ENCODE peak calls at places on chromosomes 4 and X, in seven cellular contexts. F is neuronal stem cell, D is H9, U is mesendoderm, X is mesenchymal stem cell, V is H1, O is trophoblast cell. L is an unnamed sample. For H3K79me1, the result is how much of the 10 kb centered on the place peaks cover.

GRCh38 chr4:74975082-74975481 is 42.2 kb downstream of the PARM1 start:
- DNase-seq in F (no peak), D (no peak), U (no peak), X (no peak), V (no peak), O (no peak), L (no peak)

GRCh38 chrX:69153060-69153730 is 12.1 kb downstream of the PJA1 start:
- DNase-seq in F (peak), D (peak), U (peak), X (peak), V (no peak), O (no peak), L (peak)

GRCh38 chr4:140567722-140568121 is 1.0 kb downstream of the UCP1 start:
- DNase-seq in F (peak), D (peak), U (peak), X (peak), V (peak), O (peak), L (no peak)

GRCh38 chr4:71545168-71545567 is 206.3 kb downstream of the SLC4A4 start:
- DNase-seq in F (no peak), D (no peak), U (no peak), X (no peak), V (no peak), O (no peak), L (peak)

GRCh38 chr4:75963558-75963957 is 22.7 kb upstream of the NAAA start:
- DNase-seq in F (no peak), D (no peak), U (no peak), X (no peak), V (no peak), O (no peak), L (no peak)

GRCh38 chr4:48490012-48490679 is at the start of gene ZAR1:
- DNase-seq in F (no peak), D (peak), U (peak), X (no peak), V (no peak), O (peak), L (no peak)

GRCh38 chr4:105603158-105603557 is 50.7 kb downstream of the ARHGEF38 start:
- DNase-seq in F (no peak), D (no peak), U (no peak), X (no peak), V (no peak), O (no peak), L (no peak)

GRCh38 chr4:110371016-110371795 is 104.7 kb upstream of the ENPEP start:
- DNase-seq in F (no peak), D (no peak), U (no peak), X (peak), V (no peak), O (no peak), L (no peak)

GRCh38 chrX:49276671-49277519 is 7.3 kb downstream of the PPP1R3F start:
- DNase-seq in F (no peak), D (no peak), U (no peak), X (no peak), V (no peak), O (no peak), L (peak)

DNA sequence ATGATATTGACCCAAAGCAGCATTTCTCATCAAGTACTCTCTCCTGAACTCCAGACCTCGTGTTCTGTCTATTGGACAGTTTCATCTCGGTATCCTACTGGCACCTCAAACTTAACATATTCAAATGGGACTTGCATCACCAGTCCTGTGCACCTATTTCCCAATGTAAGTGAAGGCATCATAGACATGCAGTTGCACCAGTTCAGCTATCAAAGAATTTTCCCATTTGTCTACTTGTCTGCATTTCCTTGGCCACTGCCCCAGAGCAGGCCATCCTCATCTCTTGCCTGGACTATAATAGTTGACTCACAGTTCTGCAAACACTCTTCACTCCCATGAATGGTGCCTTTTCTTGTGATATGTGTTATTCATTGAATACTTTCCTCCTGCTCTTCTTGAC is 11.3 kb upstream of the LIMCH1 start:
- DNase-seq in F (no peak), D (no peak), U (no peak), X (no peak), V (no peak), O (peak), L (peak)
- H2BK120ac ChIP-seq in F (no peak), D (no peak), U (no peak), X (no peak), V (no peak), O (peak), L (no peak)

DNA sequence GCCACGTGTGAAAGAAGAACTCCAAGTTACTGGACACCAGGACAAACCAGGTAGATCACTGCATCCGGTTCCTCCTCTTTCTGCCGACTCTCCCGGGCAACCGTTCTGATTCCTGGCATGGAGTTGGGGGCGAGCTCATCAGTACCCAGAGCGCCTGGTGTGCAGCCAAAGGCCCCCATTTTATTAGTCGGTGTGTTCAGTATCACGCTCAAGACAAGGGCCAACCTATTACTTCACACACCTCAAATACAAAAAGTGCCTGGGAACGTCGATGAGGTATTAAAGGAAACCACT is 2.8 kb upstream of the CTBP1 start:
- DNase-seq in F (no peak), D (no peak), U (no peak), X (no peak), V (no peak), O (no peak), L (no peak)
- H3K79me1 ChIP-seq in F (under half), D (under half), U (under half), X (under half), V (under half), O (under half), L (under half)

DNA sequence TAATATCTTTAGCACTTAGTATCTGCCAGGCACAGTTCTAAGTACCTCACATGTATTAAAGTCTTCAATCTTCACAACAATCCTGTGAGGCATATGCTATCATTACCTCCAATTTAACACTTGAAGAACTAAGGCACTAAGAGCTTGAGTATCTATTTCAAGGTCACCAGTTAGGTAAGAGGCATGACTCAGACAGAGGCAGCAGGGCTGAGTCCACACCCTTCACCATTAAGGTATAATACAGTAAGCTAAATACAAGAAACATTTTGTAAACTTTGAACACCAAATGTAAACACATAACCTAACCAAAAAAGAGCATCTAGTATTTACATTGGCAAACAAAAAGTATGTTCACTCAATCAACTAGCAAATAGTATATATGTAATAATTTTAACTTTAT is 1410.9 kb downstream of the PCDH18 start:
- DNase-seq in F (no peak), D (no peak), U (no peak), X (no peak), V (no peak), O (no peak), L (no peak)
- H2BK120ac ChIP-seq in F (no peak), D (no peak), U (no peak), X (no peak), V (no peak), O (no peak), L (no peak)

DNA sequence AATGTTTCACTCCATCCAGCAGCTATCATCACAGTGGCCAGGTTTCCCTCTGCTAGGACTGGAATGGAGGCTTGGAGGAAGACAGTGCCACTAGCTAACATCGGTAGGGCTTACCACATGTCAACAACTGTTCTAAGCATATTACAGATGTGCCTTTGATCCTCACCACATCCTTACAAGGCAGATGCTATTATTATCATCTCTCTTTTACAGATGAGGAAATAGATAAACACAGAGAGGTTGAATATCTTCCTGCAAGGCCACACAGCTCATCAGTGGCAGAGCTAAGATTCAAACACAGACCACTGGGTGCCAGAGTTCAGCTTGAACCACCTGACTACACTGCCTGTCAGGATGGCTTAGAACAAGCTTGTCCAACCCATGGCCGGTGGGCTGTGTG is 47.4 kb downstream of the MAMLD1 start:
- DNase-seq in F (no peak), D (no peak), U (no peak), X (no peak), V (no peak), O (no peak), L (no peak)
- H3K79me1 ChIP-seq in F (under half), D (under half), U (under half), X (under half), V (under half), O (under half), L (under half)

GRCh38 chrX:68113837-68114572 is 319.3 kb downstream of the OPHN1 start:
- DNase-seq in F (no peak), D (no peak), U (no peak), X (no peak), V (no peak), O (no peak), L (no peak)
- H2BK120ac ChIP-seq in F (no peak), D (no peak), U (no peak), X (no peak), V (no peak), O (no peak), L (no peak)

DNA sequence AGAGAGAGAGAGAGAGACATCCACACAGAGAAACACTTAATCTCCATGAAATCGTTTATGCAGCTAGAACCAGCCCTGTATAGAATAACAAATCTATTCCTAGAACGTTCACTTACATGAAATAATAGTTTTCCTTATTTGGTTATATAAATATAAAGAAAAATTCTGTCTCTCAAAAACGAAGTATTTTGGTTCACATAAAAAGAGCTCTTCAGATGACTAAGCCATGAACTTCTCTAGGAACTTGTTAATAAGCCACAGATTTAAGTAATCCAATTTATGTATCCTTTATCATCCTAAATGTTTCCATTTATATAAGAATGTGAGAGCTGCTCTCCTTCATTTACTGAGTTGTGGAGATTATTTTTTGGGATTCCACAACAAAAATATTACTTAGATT is 1315.0 kb upstream of the PCDH7 start:
- DNase-seq in F (no peak), D (no peak), U (no peak), X (no peak), V (no peak), O (no peak), L (peak)
- H3K79me1 ChIP-seq in F (under half), D (under half), U (under half), X (under half), V (under half), O (under half), L (under half)

GRCh38 chr4:94408549-94409374 is 43.0 kb upstream of the PDLIM5 start:
- DNase-seq in F (no peak), D (no peak), U (peak), X (peak), V (no peak), O (peak), L (peak)

GRCh38 chr4:94406668-94407437 is 44.9 kb upstream of the PDLIM5 start:
- DNase-seq in F (peak), D (peak), U (peak), X (peak), V (peak), O (peak), L (peak)

GRCh38 chr4:94409947-94410346 is 41.8 kb upstream of the PDLIM5 start:
- DNase-seq in F (no peak), D (no peak), U (no peak), X (peak), V (no peak), O (no peak), L (no peak)

GRCh38 chr4:94409375-94409679 is 42.4 kb upstream of the PDLIM5 start:
- DNase-seq in F (no peak), D (no peak), U (no peak), X (no peak), V (no peak), O (no peak), L (no peak)

GRCh38 chr4:94407846-94408245 is 43.9 kb upstream of the PDLIM5 start:
- DNase-seq in F (no peak), D (no peak), U (no peak), X (no peak), V (no peak), O (no peak), L (peak)
- H2BK120ac ChIP-seq in F (no peak), D (no peak), U (no peak), X (no peak), V (no peak), O (no peak), L (no peak)

GRCh38 chrX:27599928-27600327 is 9.8 kb downstream of the DCAF8L2 start:
- DNase-seq in F (no peak), D (no peak), U (no peak), X (no peak), V (no peak), O (no peak), L (peak)
- H3K79me1 ChIP-seq in F (under half), D (under half), U (under half), X (under half), V (under half), O (under half), L (under half)